ENCODE peak calls at places on chromosomes 3 and 15, in six cellular contexts. W is A549, H is GM12878, X is upper lobe of left lung, F is HepG2, U is K562. J is an unnamed sample.

GRCh38 chr15:34588046-34588674 is 4.7 kb upstream of the GOLGA8B start:
- ATAC-seq in H (peak), W (peak), X (peak), F (peak), U (peak), J (peak)

GRCh38 chr15:59413577-59413976 is 24.4 kb upstream of the FAM81A start:
- ATAC-seq in W (no peak), U (no peak), F (no peak), X (no peak), H (no peak), J (no peak)

GRCh38 chr3:107899996-107900651 is 190.7 kb downstream of the CD47 start:
- ATAC-seq in F (no peak), X (no peak), U (no peak), H (no peak), W (no peak), J (no peak)

GRCh38 chr15:38672814-38673292 is 108.2 kb upstream of the RASGRP1 start:
- ATAC-seq in X (no peak), H (peak), F (no peak), W (no peak), U (no peak), J (no peak)

GRCh38 chr3:121545049-121545563 is 682 bp downstream of the POLQ start:
- ATAC-seq in F (peak), U (peak), H (peak), W (peak), X (no peak), J (no peak)

GRCh38 chr3:122246214-122246613 is 62.7 kb downstream of the CASR start:
- ATAC-seq in H (peak), X (peak), U (no peak), W (no peak), F (no peak), J (no peak)

GRCh38 chr3:190811775-190812480 is 50.6 kb downstream of the GMNC start:
- ATAC-seq in H (peak), U (no peak), X (peak), W (peak), F (peak), J (no peak)

GRCh38 chr3:56131976-56132590 is 336.2 kb downstream of the ERC2 start:
- ATAC-seq in H (no peak), W (peak), X (peak), U (peak), F (no peak), J (peak)

GRCh38 chr3:9715127-9715526 is 11.5 kb downstream of the CPNE9 start:
- ATAC-seq in H (peak), W (no peak), X (peak), F (peak), U (peak), J (peak)

GRCh38 chr3:89889386-89889785 is 782.0 kb downstream of the EPHA3 start:
- ATAC-seq in U (no peak), H (no peak), W (no peak), X (no peak), F (no peak), J (no peak)

GRCh38 chr3:13072239-13073041 is 789 bp downstream of the IQSEC1 start:
- ATAC-seq in U (no peak), H (peak), X (no peak), F (no peak), W (no peak), J (peak)

GRCh38 chr15:48565560-48566482 is 79.7 kb downstream of the FBN1 start:
- ATAC-seq in W (peak), H (peak), X (peak), U (no peak), F (no peak), J (peak)

GRCh38 chr3:156723182-156723619 is 48.8 kb downstream of the TIPARP start:
- ATAC-seq in U (no peak), F (no peak), X (no peak), H (peak), W (no peak), J (no peak)

GRCh38 chr3:78872195-78872594 is 895.6 kb downstream of the ROBO1 start:
- ATAC-seq in X (no peak), W (peak), F (peak), U (no peak), H (peak), J (no peak)

GRCh38 chr3:2599471-2599870 is 500.8 kb downstream of the CNTN4 start:
- ATAC-seq in H (no peak), X (peak), U (no peak), W (no peak), F (no peak), J (peak)

GRCh38 chr15:45442497-45443135 is 64.3 kb upstream of the GATM start:
- ATAC-seq in X (peak), F (no peak), H (no peak), U (no peak), W (peak), J (no peak)

GRCh38 chr3:28328188-28329151 is 20.1 kb upstream of the ZCWPW2 start:
- ATAC-seq in H (peak), U (peak), F (peak), W (no peak), X (peak), J (no peak)

GRCh38 chr3:152287898-152288576 is 19.3 kb downstream of the MBNL1 start:
- ATAC-seq in F (no peak), H (no peak), U (no peak), X (no peak), W (no peak), J (no peak)

GRCh38 chr3:156710429-156710828 is 36.0 kb downstream of the TIPARP start:
- ATAC-seq in X (no peak), H (no peak), F (no peak), W (no peak), U (no peak), J (no peak)

GRCh38 chr3:195440379-195440778 is 2.4 kb downstream of the ACAP2 start:
- ATAC-seq in W (no peak), F (no peak), H (no peak), X (no peak), U (no peak), J (no peak)

GRCh38 chr3:195441476-195441970 is 1.3 kb downstream of the ACAP2 start:
- ATAC-seq in H (no peak), U (no peak), X (no peak), W (no peak), F (peak), J (no peak)

GRCh38 chr3:195442573-195443390 is at the start of gene ACAP2:
- ATAC-seq in F (peak), H (peak), U (peak), X (peak), W (peak), J (peak)

GRCh38 chr3:195441971-195442572 is 748 bp downstream of the ACAP2 start:
- ATAC-seq in F (peak), W (peak), U (peak), X (peak), H (peak), J (no peak)

DNA sequence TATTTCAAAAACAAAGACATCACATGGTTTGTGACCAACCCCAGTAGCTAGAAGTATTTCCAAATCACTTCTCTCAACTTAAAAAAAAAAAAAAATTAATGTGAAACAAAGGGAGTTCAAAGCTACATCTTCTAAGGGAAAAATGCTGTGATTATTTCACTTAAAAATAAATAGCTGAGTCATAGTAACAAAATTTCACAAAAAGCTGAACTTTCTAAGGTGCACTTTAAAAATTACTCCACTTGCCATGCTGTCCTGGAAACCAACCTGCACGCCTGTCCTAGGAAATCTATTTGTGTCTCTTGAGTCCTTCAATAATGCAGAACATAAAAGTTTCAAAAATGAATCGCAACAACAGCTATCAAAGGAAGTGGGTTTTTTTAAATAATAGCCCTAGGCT is 1.8 kb downstream of the ACAP2 start:
- ATAC-seq in F (no peak), U (no peak), H (no peak), X (no peak), W (no peak), J (no peak)
- H3K4me3 ChIP-seq in F (no peak), U (peak), H (peak), X (peak), W (peak), J (peak)

DNA sequence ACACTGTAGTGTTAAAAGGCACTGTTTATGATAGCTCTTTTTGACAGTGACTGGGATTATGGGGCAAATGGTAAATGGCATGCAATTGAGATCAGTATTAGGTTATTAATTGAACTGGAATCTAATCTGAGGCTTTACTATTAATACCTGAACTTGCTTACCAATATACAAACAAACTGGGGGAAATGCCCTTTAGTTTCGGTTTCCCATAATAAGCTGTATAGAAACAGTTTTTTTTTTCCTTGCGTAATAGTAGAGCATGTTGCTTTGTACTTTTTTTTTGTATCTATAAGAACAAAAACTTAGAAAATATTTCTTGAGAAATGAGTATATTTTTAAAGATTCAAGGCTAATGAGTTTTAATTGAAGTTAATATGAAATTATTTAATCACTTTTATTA is 95.0 kb downstream of the FNDC3B start:
- ATAC-seq in W (no peak), U (no peak), F (no peak), H (peak), X (no peak), J (no peak)
- H3K27ac ChIP-seq in W (peak), U (no peak), F (peak), H (peak), X (no peak), J (no peak)

GRCh38 chr3:149145926-149146325 is 16.5 kb downstream of the HPS3 start:
- ATAC-seq in W (no peak), U (no peak), F (no peak), H (peak), X (peak), J (peak)
- TF ChIP-seq EP300 in W (no peak), U (no peak), F (no peak), H (no peak), X (no peak), J (no peak)

DNA sequence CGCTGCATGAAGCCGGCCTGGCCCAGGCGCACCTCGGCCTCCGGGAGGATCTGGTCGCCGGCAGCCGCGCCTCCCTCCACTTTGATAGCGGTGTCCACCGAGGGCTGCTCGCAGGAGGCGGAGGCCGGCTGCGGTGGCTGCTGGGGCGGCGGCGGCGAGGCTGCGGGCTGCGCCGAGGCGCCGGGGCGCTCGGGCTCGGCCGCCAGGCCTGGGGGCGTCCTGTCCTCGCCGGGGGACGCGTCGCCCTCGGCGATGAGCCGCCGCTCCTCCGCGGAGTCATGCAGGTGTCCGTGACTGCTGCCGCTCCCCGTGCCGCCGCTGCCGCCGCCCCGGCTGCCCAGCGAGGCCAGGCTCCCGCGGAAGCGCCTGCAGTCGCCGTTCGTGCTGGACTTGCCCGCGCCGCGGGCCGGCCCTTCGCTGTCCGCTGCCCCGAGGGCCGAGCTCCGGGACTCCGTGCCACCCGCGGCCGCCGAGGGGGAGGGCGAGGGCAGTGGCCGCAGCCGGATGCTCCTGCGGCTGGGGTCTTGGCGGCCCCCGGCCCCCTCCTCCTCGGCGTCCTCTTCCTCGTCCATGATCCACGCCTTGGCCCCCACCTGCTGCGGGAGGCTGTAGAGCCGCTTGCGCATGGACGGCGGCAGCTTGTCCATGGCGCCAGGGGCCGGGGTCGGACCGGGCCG is 996 bp downstream of the HCN4 start:
- ATAC-seq in H (no peak), U (no peak), W (peak), X (no peak), F (peak), J (no peak)
- H3K4me3 ChIP-seq in H (no peak), U (no peak), W (peak), X (peak), F (no peak), J (no peak)

GRCh38 chr15:40819048-40819447 is 9.5 kb downstream of the PPP1R14D start:
- ATAC-seq in F (no peak), X (no peak), U (no peak), H (no peak), W (no peak), J (no peak)
- H3K27ac ChIP-seq in F (no peak), X (no peak), U (no peak), H (no peak), W (no peak), J (no peak)

GRCh38 chr15:70832176-70832575 is 21.8 kb downstream of the LARP6 start:
- ATAC-seq in X (no peak), W (no peak), H (no peak), U (no peak), F (no peak), J (no peak)

GRCh38 chr15:70834999-70835398 is 19.0 kb downstream of the LARP6 start:
- ATAC-seq in X (no peak), U (no peak), H (no peak), F (no peak), W (no peak), J (no peak)

GRCh38 chr15:70835826-70836225 is 18.1 kb downstream of the LARP6 start:
- ATAC-seq in W (no peak), U (no peak), F (no peak), X (peak), H (no peak), J (no peak)

GRCh38 chr15:70835415-70835814 is 18.5 kb downstream of the LARP6 start:
- ATAC-seq in U (no peak), H (no peak), F (no peak), W (no peak), X (peak), J (peak)

DNA sequence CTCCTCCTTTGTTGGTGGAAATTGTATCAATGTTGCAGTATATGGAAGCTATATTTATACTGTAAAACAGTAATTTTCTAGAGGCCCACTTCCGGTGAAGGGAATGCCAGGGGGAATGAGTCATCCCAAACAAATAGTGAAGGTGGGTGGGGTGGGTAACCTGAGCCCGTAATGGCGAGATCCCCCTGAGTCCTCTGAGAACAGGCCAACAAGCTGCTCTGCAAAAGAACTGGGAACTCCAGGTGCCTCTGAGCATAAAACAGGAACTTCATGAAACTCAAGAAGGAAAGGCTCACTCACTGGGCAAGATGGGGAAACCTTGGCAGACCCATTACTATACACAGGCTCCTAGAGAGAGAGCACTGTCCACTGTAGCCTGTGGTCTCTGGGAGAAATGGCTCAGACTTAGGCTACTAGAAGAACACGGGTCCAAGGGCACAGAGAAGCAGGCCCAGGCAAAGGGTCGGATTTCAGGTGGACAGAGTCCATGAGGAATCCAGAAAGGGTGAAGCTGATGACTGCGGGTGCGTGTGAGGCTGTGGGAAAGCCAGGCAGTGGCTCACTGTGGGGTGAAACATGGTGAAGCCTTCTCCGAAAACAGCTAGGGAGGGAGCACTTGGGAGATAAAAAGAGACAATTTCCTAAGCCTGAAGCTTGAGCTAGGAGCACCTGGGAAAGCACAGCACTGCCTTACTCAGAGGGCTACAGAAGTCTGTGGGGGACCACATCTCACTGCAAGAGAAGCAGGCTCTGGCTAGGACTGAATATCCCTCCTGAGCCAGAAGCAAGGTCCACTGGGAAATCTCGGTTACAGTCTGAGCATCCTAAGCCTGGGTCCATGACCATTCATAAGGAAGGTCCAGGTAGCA is 19.8 kb downstream of the LARP6 start:
- ATAC-seq in W (peak), U (no peak), H (no peak), F (peak), X (no peak), J (no peak)
- TF ChIP-seq EP300 in W (peak), U (no peak), H (no peak), F (no peak), X (no peak), J (no peak)

J was measured in gastroesophageal sphincter.